ENCODE peak calls at places on chromosomes 12 and 14, in seven cellular contexts. W, L, U, T, I, A and Z are unnamed samples.

GRCh38 chr12:67322580-67322979 is 53.4 kb downstream of the CAND1 start:
- DNase-seq in W (no peak), L (no peak), U (no peak), T (no peak), I (no peak), A (no peak), Z (no peak)

GRCh38 chr12:25590021-25590721 is 37.1 kb upstream of the LMNTD1 start:
- DNase-seq in W (no peak), L (no peak), U (no peak), T (peak), I (no peak), A (no peak), Z (no peak)

GRCh38 chr14:57634335-57634734 is 140.7 kb upstream of the CCDC198 start:
- DNase-seq in W (no peak), L (no peak), U (no peak), T (no peak), I (no peak), A (no peak), Z (no peak)

GRCh38 chr12:128801879-128802391 is 21.8 kb downstream of the SLC15A4 start:
- DNase-seq in W (no peak), L (no peak), U (peak), T (no peak), I (no peak), A (no peak), Z (no peak)

GRCh38 chr14:26765768-26766550 is 168.1 kb upstream of the NOVA1 start:
- DNase-seq in W (no peak), L (no peak), U (peak), T (no peak), I (no peak), A (no peak), Z (no peak)

GRCh38 chr12:25377475-25378179 is 126.9 kb upstream of the KRAS start:
- DNase-seq in W (peak), L (no peak), U (no peak), T (peak), I (no peak), A (no peak), Z (no peak)

GRCh38 chr14:65835501-65835900 is 423.0 kb downstream of the FUT8 start:
- DNase-seq in W (no peak), L (no peak), U (no peak), T (no peak), I (no peak), A (no peak), Z (no peak)

GRCh38 chr14:21476526-21476924 is 234 bp downstream of the RAB2B start:
- DNase-seq in W (no peak), L (no peak), U (peak), T (peak), I (peak), A (peak), Z (peak)

GRCh38 chr14:70755655-70756054 is 53.7 kb downstream of the MAP3K9 start:
- DNase-seq in W (no peak), L (no peak), U (no peak), T (no peak), I (no peak), A (no peak), Z (no peak)

GRCh38 chr14:101603096-101603495 is 41.8 kb downstream of the DIO3 start:
- DNase-seq in W (no peak), L (no peak), U (no peak), T (no peak), I (no peak), A (no peak), Z (no peak)

GRCh38 chr12:106301611-106302321 is 767 bp upstream of the TCP11L2 start:
- DNase-seq in W (peak), L (peak), U (peak), T (peak), I (peak), A (peak), Z (peak)

GRCh38 chr12:52236386-52237050 is 3.5 kb downstream of the KRT7 start:
- DNase-seq in W (no peak), L (no peak), U (no peak), T (no peak), I (no peak), A (no peak), Z (no peak)

GRCh38 chr12:123602651-123603195 is 824 bp downstream of the DDX55 start:
- DNase-seq in W (no peak), L (peak), U (no peak), T (peak), I (no peak), A (no peak), Z (no peak)

GRCh38 chr12:101695698-101696097 is 1.7 kb upstream of the CHPT1 start:
- DNase-seq in W (no peak), L (no peak), U (no peak), T (no peak), I (no peak), A (no peak), Z (no peak)

GRCh38 chr14:94775875-94776217 is 5.9 kb upstream of the GSC start:
- DNase-seq in W (no peak), L (no peak), U (no peak), T (no peak), I (no peak), A (no peak), Z (no peak)

GRCh38 chr14:68333265-68333664 is 459.6 kb downstream of the ZFP36L1 start:
- DNase-seq in W (no peak), L (peak), U (no peak), T (no peak), I (no peak), A (no peak), Z (no peak)

GRCh38 chr12:103100226-103100866 is 142.9 kb downstream of the ASCL1 start:
- DNase-seq in W (no peak), L (no peak), U (no peak), T (no peak), I (no peak), A (no peak), Z (no peak)

GRCh38 chr12:71726548-71726947 is 28.1 kb upstream of the RAB21 start:
- DNase-seq in W (no peak), L (no peak), U (no peak), T (no peak), I (no peak), A (no peak), Z (no peak)

GRCh38 chr12:106003297-106003696 is 135.5 kb downstream of the NUAK1 start:
- DNase-seq in W (no peak), L (no peak), U (no peak), T (no peak), I (no peak), A (no peak), Z (no peak)

GRCh38 chr12:76470028-76470939 is 89.3 kb downstream of the OSBPL8 start:
- DNase-seq in W (no peak), L (no peak), U (peak), T (no peak), I (peak), A (no peak), Z (no peak)